ENCODE peak calls at places on chromosomes 2 and 18, in four cellular contexts. R is activated CD4-positive, alpha-beta T cell treated with anti-CD3 and anti-CD28 coated beads for 36 hours; U is iPS-NIHi11; S is CD8-positive, alpha-beta memory T cell. I is an unnamed sample.

GRCh38 chr2:105518897-105519296 is 120.0 kb upstream of the FHL2 start:
- DNase-seq in R (no peak), U (no peak), S (no peak), I (no peak)

GRCh38 chr2:106269591-106270291 is 75.6 kb upstream of the UXS1 start:
- DNase-seq in R (peak), U (peak), S (peak), I (no peak)

GRCh38 chr18:25077933-25078707 is 273.8 kb downstream of the ZNF521 start:
- DNase-seq in R (no peak), U (no peak), S (no peak), I (no peak)

GRCh38 chr18:66724664-66725356 is 120.9 kb upstream of the CDH19 start:
- DNase-seq in R (no peak), U (no peak), S (no peak), I (no peak)

GRCh38 chr2:105919826-105920225 is 175.1 kb downstream of the NCK2 start:
- DNase-seq in R (peak), U (peak), S (peak), I (peak)

GRCh38 chr18:75211721-75212625 is 1.4 kb downstream of the TSHZ1 start:
- DNase-seq in R (peak), U (peak), S (peak), I (peak)

GRCh38 chr2:109402980-109403840 is 210.6 kb downstream of the SEPTIN10 start:
- DNase-seq in R (peak), U (no peak), S (no peak), I (no peak)

GRCh38 chr2:179355881-179356280 is 91.2 kb upstream of the SESTD1 start:
- DNase-seq in R (no peak), U (no peak), S (no peak), I (no peak)

GRCh38 chr2:88016948-88017779 is 817 bp upstream of the RNU2-63P start:
- DNase-seq in R (no peak), U (peak), S (peak), I (no peak)

GRCh38 chr2:126804347-126804746 is 94.3 kb upstream of the TEX51 start:
- DNase-seq in R (no peak), U (no peak), S (no peak), I (no peak)

GRCh38 chr2:6814312-6814711 is 51.4 kb downstream of the CMPK2 start:
- DNase-seq in R (no peak), U (no peak), S (no peak), I (no peak)

GRCh38 chr2:73284296-73285161 is at the start of gene FBXO41:
- DNase-seq in R (peak), U (peak), S (peak), I (peak)

GRCh38 chr2:134107402-134107801 is 146.5 kb upstream of the MGAT5 start:
- DNase-seq in R (no peak), U (peak), S (no peak), I (no peak)

GRCh38 chr18:2070636-2071035 is 500.7 kb downstream of the METTL4 start:
- DNase-seq in R (no peak), U (no peak), S (no peak), I (no peak)

GRCh38 chr2:45177870-45178269 is 168.6 kb upstream of the SIX2 start:
- DNase-seq in R (no peak), U (no peak), S (no peak), I (peak)

GRCh38 chr2:121030523-121030922 is 254.5 kb downstream of the TFCP2L1 start:
- DNase-seq in R (no peak), U (no peak), S (no peak), I (no peak)

GRCh38 chr2:152106464-152106863 is 7.6 kb upstream of the CACNB4 start:
- DNase-seq in R (no peak), U (no peak), S (no peak), I (no peak)

GRCh38 chr2:123670286-123670685 is 354.8 kb upstream of the CNTNAP5 start:
- DNase-seq in R (no peak), U (no peak), S (no peak), I (no peak)

GRCh38 chr2:153096272-153096671 is 377.9 kb downstream of the ARL6IP6 start:
- DNase-seq in R (no peak), U (no peak), S (no peak), I (no peak)

GRCh38 chr2:134869941-134870736 is 31.7 kb downstream of the ACMSD start:
- DNase-seq in R (no peak), U (no peak), S (no peak), I (no peak)

GRCh38 chr2:27572998-27573429 is 9.8 kb upstream of the ZNF512 start:
- DNase-seq in R (no peak), U (no peak), S (no peak), I (no peak)

GRCh38 chr2:216416571-216417307 is 4.5 kb downstream of the SMARCAL1 start:
- DNase-seq in R (no peak), U (no peak), S (no peak), I (no peak)

GRCh38 chr2:128424806-128425205 is 106.1 kb upstream of the HS6ST1 start:
- DNase-seq in R (no peak), U (no peak), S (no peak), I (no peak)

GRCh38 chr2:174561283-174562275 is 36.0 kb downstream of the WIPF1 start:
- DNase-seq in R (no peak), U (no peak), S (no peak), I (no peak)

GRCh38 chr2:135998842-135999241 is 13.4 kb upstream of the DARS1 start:
- DNase-seq in R (no peak), U (no peak), S (no peak), I (no peak)